ENCODE peak calls at places on chromosomes 5 and 9, in eight cellular contexts. One of them, this sample, is unnamed.
A peak's percentile ranks its signal among the peaks of the same experiment; 100 is the strongest.

GRCh38 chr5:146548781-146549449 is 32.9 kb upstream of the GPR151 start:
- DNase-seq in sigmoid colon: no peak
- DNase-seq in GM23338: no peak
- DNase-seq in HCT116: no peak
- DNase-seq in spleen: no peak
- DNase-seq in Panc1: no peak
- DNase-seq in breast epithelium: no peak
- DNase-seq in H1: no peak
- DNase-seq in this sample: no peak

GRCh38 chr5:91182763-91183162 is 200.4 kb downstream of the ARRDC3 start:
- DNase-seq in sigmoid colon: no peak
- DNase-seq in GM23338: peak; percentile 52
- DNase-seq in HCT116: no peak
- DNase-seq in spleen: no peak
- DNase-seq in Panc1: no peak
- DNase-seq in breast epithelium: no peak
- DNase-seq in H1: no peak
- DNase-seq in this sample: no peak

GRCh38 chr9:93676310-93677054 is 100.1 kb downstream of the PHF2 start:
- DNase-seq in sigmoid colon: peak; percentile 61
- DNase-seq in GM23338: no peak
- DNase-seq in HCT116: no peak
- DNase-seq in spleen: peak; percentile 68
- DNase-seq in Panc1: no peak
- DNase-seq in breast epithelium: peak; percentile 46
- DNase-seq in H1: no peak
- DNase-seq in this sample: no peak

GRCh38 chr5:105101597-105101996 is 1539.0 kb upstream of the NUDT12 start:
- DNase-seq in sigmoid colon: no peak
- DNase-seq in GM23338: no peak
- DNase-seq in HCT116: no peak
- DNase-seq in spleen: no peak
- DNase-seq in Panc1: no peak
- DNase-seq in breast epithelium: no peak
- DNase-seq in H1: no peak
- DNase-seq in this sample: no peak

GRCh38 chr5:14108170-14108996 is 34.8 kb upstream of the TRIO start:
- DNase-seq in sigmoid colon: peak; percentile 86
- DNase-seq in GM23338: peak; percentile 92
- DNase-seq in HCT116: peak; percentile 71
- DNase-seq in spleen: no peak
- DNase-seq in Panc1: peak; percentile 88
- DNase-seq in breast epithelium: no peak
- DNase-seq in H1: peak; percentile 62
- DNase-seq in this sample: no peak

GRCh38 chr5:59401637-59402036 is 491.9 kb downstream of the PDE4D start:
- DNase-seq in sigmoid colon: no peak
- DNase-seq in GM23338: no peak
- DNase-seq in HCT116: no peak
- DNase-seq in spleen: no peak
- DNase-seq in Panc1: no peak
- DNase-seq in breast epithelium: no peak
- DNase-seq in H1: no peak
- DNase-seq in this sample: no peak

GRCh38 chr9:115694014-115694413 is 459.6 kb upstream of the PAPPA start:
- DNase-seq in sigmoid colon: no peak
- DNase-seq in GM23338: peak; percentile 80
- DNase-seq in HCT116: no peak
- DNase-seq in spleen: no peak
- DNase-seq in Panc1: no peak
- DNase-seq in breast epithelium: no peak
- DNase-seq in H1: no peak
- DNase-seq in this sample: no peak

GRCh38 chr5:120160120-120160895 is 303.8 kb upstream of the PRR16 start:
- DNase-seq in sigmoid colon: no peak
- DNase-seq in GM23338: no peak
- DNase-seq in HCT116: no peak
- DNase-seq in spleen: no peak
- DNase-seq in Panc1: no peak
- DNase-seq in breast epithelium: no peak
- DNase-seq in H1: no peak
- DNase-seq in this sample: no peak

GRCh38 chr9:3177921-3178320 is 334.0 kb upstream of the PUM3 start:
- DNase-seq in sigmoid colon: no peak
- DNase-seq in GM23338: no peak
- DNase-seq in HCT116: no peak
- DNase-seq in spleen: no peak
- DNase-seq in Panc1: no peak
- DNase-seq in breast epithelium: no peak
- DNase-seq in H1: no peak
- DNase-seq in this sample: no peak

GRCh38 chr5:10351199-10351881 is 2.2 kb upstream of the MARCHF6 start:
- DNase-seq in sigmoid colon: no peak
- DNase-seq in GM23338: no peak
- DNase-seq in HCT116: no peak
- DNase-seq in spleen: no peak
- DNase-seq in Panc1: no peak
- DNase-seq in breast epithelium: no peak
- DNase-seq in H1: no peak
- DNase-seq in this sample: no peak

GRCh38 chr9:80866576-80867227 is 822.6 kb downstream of the TLE1 start:
- DNase-seq in sigmoid colon: no peak
- DNase-seq in GM23338: no peak
- DNase-seq in HCT116: no peak
- DNase-seq in spleen: no peak
- DNase-seq in Panc1: no peak
- DNase-seq in breast epithelium: no peak
- DNase-seq in H1: no peak
- DNase-seq in this sample: no peak

GRCh38 chr5:176817864-176818377 is 7.6 kb downstream of the UNC5A start:
- DNase-seq in sigmoid colon: no peak
- DNase-seq in GM23338: peak; percentile 83
- DNase-seq in HCT116: no peak
- DNase-seq in spleen: no peak
- DNase-seq in Panc1: no peak
- DNase-seq in breast epithelium: no peak
- DNase-seq in H1: no peak
- DNase-seq in this sample: no peak

GRCh38 chr5:100902406-100903035 is 561 bp downstream of the ST8SIA4 start:
- DNase-seq in sigmoid colon: no peak
- DNase-seq in GM23338: peak; percentile 61
- DNase-seq in HCT116: no peak
- DNase-seq in spleen: peak; percentile 73
- DNase-seq in Panc1: no peak
- DNase-seq in breast epithelium: no peak
- DNase-seq in H1: no peak
- DNase-seq in this sample: no peak

GRCh38 chr5:142926549-142926948 is 156.4 kb downstream of the ARHGAP26 start:
- DNase-seq in sigmoid colon: no peak
- DNase-seq in GM23338: no peak
- DNase-seq in HCT116: no peak
- DNase-seq in spleen: no peak
- DNase-seq in Panc1: no peak
- DNase-seq in breast epithelium: no peak
- DNase-seq in H1: no peak
- DNase-seq in this sample: no peak

GRCh38 chr5:50751064-50751657 is 84.7 kb downstream of the PARP8 start:
- DNase-seq in sigmoid colon: no peak
- DNase-seq in GM23338: peak; percentile 79
- DNase-seq in HCT116: peak; percentile 32
- DNase-seq in spleen: no peak
- DNase-seq in Panc1: peak; percentile 35
- DNase-seq in breast epithelium: no peak
- DNase-seq in H1: no peak
- DNase-seq in this sample: no peak

GRCh38 chr9:129845373-129845772 is 10.1 kb downstream of the USP20 start:
- DNase-seq in sigmoid colon: no peak
- DNase-seq in GM23338: no peak
- DNase-seq in HCT116: no peak
- DNase-seq in spleen: no peak
- DNase-seq in Panc1: no peak
- DNase-seq in breast epithelium: no peak
- DNase-seq in H1: no peak
- DNase-seq in this sample: no peak

GRCh38 chr9:128685022-128685332 is 4.0 kb upstream of the SET start:
- DNase-seq in sigmoid colon: no peak
- DNase-seq in GM23338: no peak
- DNase-seq in HCT116: no peak
- DNase-seq in spleen: no peak
- DNase-seq in Panc1: no peak
- DNase-seq in breast epithelium: no peak
- DNase-seq in H1: no peak
- DNase-seq in this sample: no peak
- H3K4me3 ChIP-seq in sigmoid colon: no peak overlapping the region
- H3K4me3 ChIP-seq in GM23338: peak overlapping the region; percentile 93
- H3K4me3 ChIP-seq in HCT116: peak overlapping the region; percentile 96
- H3K4me3 ChIP-seq in spleen: peak overlapping the region; percentile 97
- H3K4me3 ChIP-seq in Panc1: peak overlapping the region; percentile 80
- H3K4me3 ChIP-seq in breast epithelium: no peak overlapping the region
- H3K4me3 ChIP-seq in H1: peak overlapping the region; percentile 91
- H3K4me3 ChIP-seq in this sample: peak overlapping the region; percentile 58

DNA sequence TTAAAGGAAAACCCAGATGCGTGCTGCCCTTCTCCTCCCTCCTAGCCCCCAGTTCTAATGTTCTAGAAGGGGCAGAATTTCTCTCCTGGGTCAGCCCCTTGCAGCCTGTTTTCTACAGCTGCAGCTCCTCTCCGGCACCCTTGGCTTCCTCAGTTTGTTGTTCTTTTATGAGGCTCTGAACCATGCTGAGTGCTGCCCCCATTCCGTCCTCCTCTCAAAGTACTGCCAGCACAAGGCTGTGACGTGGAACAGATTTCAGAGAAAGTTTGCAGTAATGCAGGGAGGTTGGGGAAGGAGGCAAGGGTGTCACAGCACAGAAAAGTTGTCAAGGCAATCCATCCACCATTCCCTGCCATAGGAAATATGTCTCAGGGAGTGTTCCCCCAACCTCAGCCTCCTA is 63.3 kb downstream of the RGS3 start:
- DNase-seq in sigmoid colon: peak; percentile 81
- DNase-seq in GM23338: no peak
- DNase-seq in HCT116: no peak
- DNase-seq in spleen: peak; percentile 51
- DNase-seq in Panc1: no peak
- DNase-seq in breast epithelium: no peak
- DNase-seq in H1: no peak
- DNase-seq in this sample: no peak
- TF ChIP-seq POLR2AphosphoS5 in sigmoid colon: peak; percentile 49
- TF ChIP-seq POLR2AphosphoS5 in GM23338: no peak
- TF ChIP-seq POLR2AphosphoS5 in HCT116: no peak
- TF ChIP-seq POLR2AphosphoS5 in spleen: no peak
- TF ChIP-seq POLR2AphosphoS5 in Panc1: no peak
- TF ChIP-seq POLR2AphosphoS5 in breast epithelium: no peak
- TF ChIP-seq POLR2AphosphoS5 in H1: no peak
- TF ChIP-seq POLR2AphosphoS5 in this sample: no peak

DNA sequence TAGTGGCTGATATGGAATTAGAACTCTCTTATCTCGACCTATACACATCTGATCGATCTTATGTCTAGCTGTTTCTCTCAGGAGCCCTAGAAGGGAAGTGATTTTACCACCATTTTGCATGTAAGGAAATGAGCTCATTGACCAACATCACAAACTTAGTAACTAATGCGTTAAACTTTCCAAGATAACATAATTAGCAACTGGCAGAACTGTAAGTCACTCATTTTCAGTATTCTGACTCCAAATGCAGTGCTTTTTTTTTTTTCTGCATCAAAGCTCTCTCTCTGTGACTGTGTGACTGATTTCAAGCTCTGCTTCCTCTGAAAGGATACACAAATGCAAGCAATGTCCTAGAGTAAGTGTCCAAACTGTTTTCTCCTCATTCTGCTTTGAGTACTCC is 68.1 kb upstream of the FBXL7 start:
- DNase-seq in sigmoid colon: no peak
- DNase-seq in GM23338: no peak
- DNase-seq in HCT116: no peak
- DNase-seq in spleen: no peak
- DNase-seq in Panc1: no peak
- DNase-seq in breast epithelium: no peak
- DNase-seq in H1: no peak
- DNase-seq in this sample: no peak
- H3K4me1 ChIP-seq in sigmoid colon: no peaks in the 10 kb centered on the region
- H3K4me1 ChIP-seq in GM23338: no peaks in the 10 kb centered on the region
- H3K4me1 ChIP-seq in HCT116: no peaks in the 10 kb centered on the region
- H3K4me1 ChIP-seq in spleen: no peaks in the 10 kb centered on the region
- H3K4me1 ChIP-seq in Panc1: no peaks in the 10 kb centered on the region
- H3K4me1 ChIP-seq in breast epithelium: no peaks in the 10 kb centered on the region
- H3K4me1 ChIP-seq in H1: peaks cover under 1% of the 10 kb centered on the region
- H3K4me1 ChIP-seq in this sample: no peaks in the 10 kb centered on the region

DNA sequence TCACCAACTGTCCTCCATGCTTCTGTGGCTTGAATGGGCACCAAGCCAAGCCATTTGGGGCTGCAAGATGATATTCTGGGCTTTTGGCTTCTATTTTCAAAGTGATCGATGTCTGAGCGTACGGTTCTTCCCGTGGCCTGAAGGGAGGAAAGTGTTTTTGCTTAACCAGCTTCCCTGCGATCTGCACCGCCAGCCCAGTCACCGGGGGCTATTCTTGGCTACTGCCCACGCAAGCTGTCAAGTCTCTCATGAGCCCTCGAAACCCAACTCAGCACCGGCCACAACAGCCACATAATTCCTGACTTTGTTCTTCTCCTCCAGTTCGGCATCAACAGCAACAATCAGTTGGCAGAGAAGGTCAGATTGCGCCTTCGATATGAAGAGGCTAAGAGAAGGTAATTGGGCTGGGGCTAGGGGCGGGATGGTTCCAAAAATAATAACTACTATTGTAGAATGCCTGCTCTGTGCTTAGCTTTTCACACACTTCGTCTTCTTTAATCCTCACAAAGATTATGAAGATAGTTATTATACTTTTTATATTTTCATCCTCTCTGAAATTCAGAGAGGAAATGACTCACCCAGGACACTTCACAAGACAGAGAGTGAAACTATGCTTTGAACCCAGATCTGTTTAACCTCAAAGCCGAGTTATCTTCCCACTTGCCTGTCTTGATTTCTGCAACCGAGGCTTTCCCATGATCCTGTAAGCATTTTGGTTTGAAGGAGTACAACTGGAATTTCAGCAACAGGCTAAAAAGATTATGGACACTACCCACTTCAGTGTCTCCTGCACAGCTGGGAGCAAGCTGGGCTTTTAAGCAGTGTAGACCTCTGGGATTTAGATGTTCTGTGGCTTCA is 76.4 kb upstream of the RARS1 start:
- DNase-seq in sigmoid colon: peak; percentile 62
- DNase-seq in GM23338: no peak
- DNase-seq in HCT116: peak; percentile 81
- DNase-seq in spleen: peak; percentile 68
- DNase-seq in Panc1: no peak
- DNase-seq in breast epithelium: no peak
- DNase-seq in H1: no peak
- DNase-seq in this sample: no peak
- H3K4me3 ChIP-seq in sigmoid colon: no peak overlapping the region
- H3K4me3 ChIP-seq in GM23338: no peak overlapping the region
- H3K4me3 ChIP-seq in HCT116: peak overlapping the region; percentile 42
- H3K4me3 ChIP-seq in spleen: peak overlapping the region; percentile 19
- H3K4me3 ChIP-seq in Panc1: no peak overlapping the region
- H3K4me3 ChIP-seq in breast epithelium: no peak overlapping the region
- H3K4me3 ChIP-seq in H1: no peak overlapping the region
- H3K4me3 ChIP-seq in this sample: no peak overlapping the region

This sample was measured in vagina.